ENCODE peak calls at places on chromosomes 1 and 21, in seven cellular contexts. One of them, this sample, is unnamed.

GRCh38 chr1:29501227-29501976 is 265.1 kb downstream of the PTPRU start:
- DNase-seq in upper lobe of right lung: no peak
- DNase-seq in fibroblast of the aortic adventitia: no peak
- DNase-seq in BE2C: no peak
- DNase-seq in mammary epithelial cell: no peak
- DNase-seq in AG10803: no peak
- DNase-seq in DND-41: no peak
- DNase-seq in this sample: no peak

GRCh38 chr1:61640531-61641125 is 84.3 kb downstream of the TM2D1 start:
- DNase-seq in upper lobe of right lung: no peak
- DNase-seq in AG10803: no peak
- DNase-seq in fibroblast of the aortic adventitia: no peak
- DNase-seq in DND-41: no peak
- DNase-seq in BE2C: no peak
- DNase-seq in mammary epithelial cell: no peak
- DNase-seq in this sample: no peak

GRCh38 chr21:34190576-34191301 is 117.4 kb downstream of the MRPS6 start:
- DNase-seq in AG10803: no peak
- DNase-seq in BE2C: no peak
- DNase-seq in DND-41: no peak
- DNase-seq in mammary epithelial cell: no peak
- DNase-seq in upper lobe of right lung: no peak
- DNase-seq in fibroblast of the aortic adventitia: no peak
- DNase-seq in this sample: no peak

GRCh38 chr1:2377751-2378440 is 13.5 kb downstream of the MORN1 start:
- DNase-seq in mammary epithelial cell: no peak
- DNase-seq in fibroblast of the aortic adventitia: no peak
- DNase-seq in BE2C: no peak
- DNase-seq in upper lobe of right lung: peak
- DNase-seq in AG10803: no peak
- DNase-seq in DND-41: no peak
- DNase-seq in this sample: no peak

GRCh38 chr21:17779486-17779885 is 39.7 kb downstream of the C21orf91 start:
- DNase-seq in fibroblast of the aortic adventitia: no peak
- DNase-seq in mammary epithelial cell: no peak
- DNase-seq in BE2C: no peak
- DNase-seq in DND-41: no peak
- DNase-seq in AG10803: no peak
- DNase-seq in upper lobe of right lung: no peak
- DNase-seq in this sample: no peak

GRCh38 chr1:174150499-174150898 is 8.8 kb upstream of the RABGAP1L start:
- DNase-seq in mammary epithelial cell: no peak
- DNase-seq in fibroblast of the aortic adventitia: no peak
- DNase-seq in AG10803: no peak
- DNase-seq in DND-41: no peak
- DNase-seq in BE2C: no peak
- DNase-seq in upper lobe of right lung: no peak
- DNase-seq in this sample: no peak

GRCh38 chr1:28781305-28781704 is 30.7 kb upstream of the OPRD1 start:
- DNase-seq in BE2C: no peak
- DNase-seq in AG10803: no peak
- DNase-seq in fibroblast of the aortic adventitia: no peak
- DNase-seq in upper lobe of right lung: peak
- DNase-seq in mammary epithelial cell: no peak
- DNase-seq in DND-41: no peak
- DNase-seq in this sample: no peak

GRCh38 chr21:20570824-20571232 is 427.4 kb upstream of the NCAM2 start:
- DNase-seq in mammary epithelial cell: no peak
- DNase-seq in AG10803: no peak
- DNase-seq in BE2C: no peak
- DNase-seq in DND-41: no peak
- DNase-seq in fibroblast of the aortic adventitia: no peak
- DNase-seq in upper lobe of right lung: no peak
- DNase-seq in this sample: no peak

GRCh38 chr1:108877324-108877812 is 583 bp downstream of the GPSM2 start:
- DNase-seq in DND-41: no peak
- DNase-seq in mammary epithelial cell: peak
- DNase-seq in upper lobe of right lung: no peak
- DNase-seq in BE2C: no peak
- DNase-seq in AG10803: peak
- DNase-seq in fibroblast of the aortic adventitia: peak
- DNase-seq in this sample: peak

GRCh38 chr1:116521186-116521585 is 49.6 kb downstream of the CD58 start:
- DNase-seq in DND-41: no peak
- DNase-seq in upper lobe of right lung: no peak
- DNase-seq in mammary epithelial cell: no peak
- DNase-seq in AG10803: peak
- DNase-seq in fibroblast of the aortic adventitia: peak
- DNase-seq in BE2C: no peak
- DNase-seq in this sample: no peak

GRCh38 chr1:13564073-13564472 is 19.6 kb upstream of the PDPN start:
- DNase-seq in upper lobe of right lung: no peak
- DNase-seq in BE2C: no peak
- DNase-seq in mammary epithelial cell: no peak
- DNase-seq in fibroblast of the aortic adventitia: no peak
- DNase-seq in AG10803: no peak
- DNase-seq in DND-41: no peak
- DNase-seq in this sample: no peak
- H3K4me3 ChIP-seq in upper lobe of right lung: no peak
- H3K4me3 ChIP-seq in BE2C: no peak
- H3K4me3 ChIP-seq in mammary epithelial cell: no peak
- H3K4me3 ChIP-seq in fibroblast of the aortic adventitia: no peak
- H3K4me3 ChIP-seq in AG10803: no peak
- H3K4me3 ChIP-seq in DND-41: no peak
- H3K4me3 ChIP-seq in this sample: no peak

GRCh38 chr1:156608036-156608674 is 6.9 kb upstream of the GPATCH4 start:
- DNase-seq in mammary epithelial cell: peak
- DNase-seq in DND-41: peak
- DNase-seq in BE2C: peak
- DNase-seq in upper lobe of right lung: peak
- DNase-seq in AG10803: peak
- DNase-seq in fibroblast of the aortic adventitia: peak
- DNase-seq in this sample: peak
- TF ChIP-seq CTCF in mammary epithelial cell: peak
- TF ChIP-seq CTCF in DND-41: peak
- TF ChIP-seq CTCF in BE2C: peak
- TF ChIP-seq CTCF in upper lobe of right lung: peak
- TF ChIP-seq CTCF in AG10803: peak
- TF ChIP-seq CTCF in fibroblast of the aortic adventitia: peak
- TF ChIP-seq CTCF in this sample: peak

DNA sequence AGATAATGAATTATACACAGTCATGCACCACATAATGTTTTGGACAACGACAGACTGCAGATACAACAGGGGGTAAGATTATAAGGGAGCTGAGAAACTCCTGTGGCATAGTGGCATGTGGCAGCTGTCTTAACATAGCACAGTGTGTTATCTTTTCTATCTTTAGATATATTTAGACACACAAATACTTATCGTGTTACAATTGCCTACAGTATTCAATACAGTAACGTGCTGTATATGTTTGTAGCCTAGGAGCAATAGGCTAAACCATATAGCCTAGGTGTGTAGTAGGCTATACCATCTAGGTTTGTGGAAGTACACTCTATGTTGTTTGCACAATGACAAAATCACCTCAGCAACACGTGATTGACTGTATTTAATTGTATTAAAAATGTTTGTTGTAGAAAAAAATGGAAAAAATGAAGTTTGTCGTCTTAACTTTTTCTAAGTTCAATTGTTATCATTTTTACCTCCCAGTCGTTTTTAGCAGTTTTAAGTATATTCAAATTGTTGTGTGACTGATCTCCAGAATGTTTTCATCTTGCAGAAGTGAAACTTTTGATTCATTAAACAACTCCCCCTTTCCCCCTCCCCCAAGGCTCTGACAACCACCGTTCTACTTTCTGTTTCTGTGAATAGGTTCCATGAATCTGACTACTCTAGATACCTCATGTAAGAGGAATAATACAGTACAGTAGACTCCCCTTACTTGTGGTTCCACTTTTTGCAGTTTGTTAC is 351.0 kb upstream of the B3GALT2 start:
- DNase-seq in DND-41: no peak
- DNase-seq in fibroblast of the aortic adventitia: no peak
- DNase-seq in BE2C: no peak
- DNase-seq in mammary epithelial cell: no peak
- DNase-seq in upper lobe of right lung: no peak
- DNase-seq in AG10803: no peak
- DNase-seq in this sample: no peak
- H3K4me3 ChIP-seq in DND-41: no peak
- H3K4me3 ChIP-seq in fibroblast of the aortic adventitia: no peak
- H3K4me3 ChIP-seq in BE2C: no peak
- H3K4me3 ChIP-seq in mammary epithelial cell: no peak
- H3K4me3 ChIP-seq in upper lobe of right lung: no peak
- H3K4me3 ChIP-seq in AG10803: no peak
- H3K4me3 ChIP-seq in this sample: no peak

DNA sequence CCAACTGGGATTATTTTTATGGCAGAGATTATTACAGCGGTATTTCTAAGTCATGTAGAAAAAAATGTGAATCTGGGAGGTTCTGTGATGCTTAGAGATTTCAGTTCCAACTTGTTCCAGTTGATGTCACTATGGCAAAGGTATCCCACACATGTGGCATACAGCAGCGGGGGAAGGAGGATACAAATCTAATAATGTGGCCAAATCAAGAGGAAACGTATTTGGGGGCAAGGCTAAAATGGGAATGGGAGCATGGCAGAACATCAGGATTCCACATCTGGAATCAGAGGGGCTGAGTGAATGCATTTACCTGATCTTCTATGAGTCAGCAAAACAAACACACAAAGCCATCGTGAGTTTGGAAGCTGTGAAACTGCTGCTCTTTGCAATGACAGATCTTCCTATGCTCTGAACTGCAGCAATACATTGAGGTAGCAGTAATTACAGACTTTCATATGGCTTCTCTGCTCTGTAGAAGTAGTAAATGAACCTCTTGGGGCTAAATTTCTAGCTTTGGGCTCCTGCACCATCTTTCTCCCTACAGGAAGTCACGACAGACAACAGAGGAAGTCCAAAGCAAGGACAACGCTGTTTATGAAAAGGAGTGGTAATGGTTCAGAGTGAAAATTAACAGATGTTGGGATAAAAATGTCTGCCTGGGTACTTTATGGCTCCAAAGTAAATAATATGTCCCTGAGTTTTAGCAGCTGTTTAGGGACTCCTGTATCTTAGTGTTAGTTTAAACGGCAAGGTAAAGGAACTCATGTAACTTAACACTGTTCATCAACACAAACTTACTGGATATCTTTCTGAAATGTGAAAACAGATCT is 55.6 kb downstream of the GABPA start:
- DNase-seq in AG10803: peak
- DNase-seq in fibroblast of the aortic adventitia: peak
- DNase-seq in DND-41: peak
- DNase-seq in BE2C: peak
- DNase-seq in mammary epithelial cell: peak
- DNase-seq in upper lobe of right lung: no peak
- DNase-seq in this sample: peak
- TF ChIP-seq CTCF in AG10803: peak
- TF ChIP-seq CTCF in fibroblast of the aortic adventitia: peak
- TF ChIP-seq CTCF in DND-41: peak
- TF ChIP-seq CTCF in BE2C: peak
- TF ChIP-seq CTCF in mammary epithelial cell: peak
- TF ChIP-seq CTCF in upper lobe of right lung: peak
- TF ChIP-seq CTCF in this sample: peak

DNA sequence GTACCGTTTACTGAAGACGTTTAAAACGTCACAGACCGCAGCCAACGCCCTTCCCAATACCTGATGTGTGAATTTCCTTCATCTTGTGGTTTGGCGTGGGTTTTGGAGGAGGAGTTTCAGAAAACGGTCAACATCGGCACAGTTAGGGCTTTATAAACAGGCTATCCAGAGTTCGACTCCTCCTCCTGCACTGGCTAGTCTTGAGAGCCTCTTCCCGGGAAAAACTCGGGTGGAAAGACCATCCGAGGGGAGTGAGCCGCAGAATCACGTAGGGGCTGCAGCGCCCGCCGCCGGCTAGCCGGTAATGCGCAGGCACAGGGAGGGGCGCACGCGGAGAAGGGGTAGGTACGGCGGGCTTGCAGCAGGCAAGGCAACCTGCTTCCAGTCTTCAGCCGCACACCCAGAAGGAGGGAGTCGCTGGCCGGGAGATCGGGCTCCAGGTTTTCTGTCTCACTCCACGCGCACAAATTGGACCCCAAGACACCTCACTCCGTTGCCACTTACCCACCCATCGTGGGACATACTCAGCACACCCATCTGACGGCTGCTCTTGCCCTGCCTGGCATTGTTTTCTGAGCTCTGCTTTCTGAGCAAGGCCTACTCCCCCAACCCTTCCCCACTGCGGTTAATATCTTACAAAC is 25.4 kb downstream of the SLC19A2 start:
- DNase-seq in upper lobe of right lung: peak
- DNase-seq in DND-41: no peak
- DNase-seq in AG10803: peak
- DNase-seq in BE2C: no peak
- DNase-seq in mammary epithelial cell: no peak
- DNase-seq in fibroblast of the aortic adventitia: peak
- DNase-seq in this sample: peak
- H3K4me3 ChIP-seq in upper lobe of right lung: peak
- H3K4me3 ChIP-seq in DND-41: no peak
- H3K4me3 ChIP-seq in AG10803: peak
- H3K4me3 ChIP-seq in BE2C: no peak
- H3K4me3 ChIP-seq in mammary epithelial cell: peak
- H3K4me3 ChIP-seq in fibroblast of the aortic adventitia: no peak
- H3K4me3 ChIP-seq in this sample: peak

DNA sequence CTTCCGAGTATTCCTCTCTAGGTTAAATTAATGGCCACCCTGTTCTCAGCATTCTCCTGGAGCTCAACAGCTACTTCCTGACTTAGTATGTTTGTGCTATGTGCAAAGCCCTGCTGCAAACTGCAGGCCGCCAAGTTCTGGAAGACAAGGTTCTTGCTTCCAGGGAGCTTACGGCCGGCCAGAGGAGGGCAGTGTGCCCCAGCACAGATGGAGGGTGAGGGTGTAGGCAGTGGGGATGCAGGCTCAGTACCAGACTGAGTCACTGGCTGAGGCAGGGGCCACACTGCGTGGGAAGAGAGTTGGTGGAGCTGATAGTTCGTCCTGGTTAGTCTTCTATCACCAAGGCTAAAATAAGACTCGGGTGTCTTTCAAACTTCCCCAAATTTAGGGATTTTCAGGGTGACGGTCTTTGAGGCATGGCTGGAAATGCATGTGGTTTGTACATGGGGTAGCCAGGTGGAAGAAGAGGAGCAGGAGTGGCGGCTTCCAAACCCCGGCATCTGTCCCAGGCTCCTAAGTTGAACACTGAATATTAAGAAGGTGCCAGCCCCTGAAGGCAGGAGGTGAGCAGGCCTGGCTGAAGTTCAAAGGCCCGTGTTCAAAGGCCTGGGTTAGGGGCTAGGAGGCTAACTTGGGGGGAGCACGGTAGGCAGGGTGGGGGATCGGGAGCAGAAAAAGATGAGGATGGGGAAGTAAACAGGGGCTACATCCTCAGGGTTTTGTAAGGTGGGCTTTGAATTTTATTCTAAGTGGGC is 42.9 kb downstream of the ELK4 start:
- DNase-seq in upper lobe of right lung: peak
- DNase-seq in AG10803: peak
- DNase-seq in fibroblast of the aortic adventitia: peak
- DNase-seq in DND-41: no peak
- DNase-seq in BE2C: peak
- DNase-seq in mammary epithelial cell: no peak
- DNase-seq in this sample: peak
- TF ChIP-seq CTCF in upper lobe of right lung: peak
- TF ChIP-seq CTCF in AG10803: peak
- TF ChIP-seq CTCF in fibroblast of the aortic adventitia: peak
- TF ChIP-seq CTCF in DND-41: peak
- TF ChIP-seq CTCF in BE2C: peak
- TF ChIP-seq CTCF in mammary epithelial cell: peak
- TF ChIP-seq CTCF in this sample: peak

This sample was measured in astrocyte of the spinal cord.